ENCODE peak calls at places on chromosomes 12 and 14, in five cellular contexts. One of them, this sample, is unnamed.

GRCh38 chr12:15963271-15963670 is 52.1 kb downstream of the DERA start:
- DNase-seq in foreskin keratinocyte: peak; percentile 66
- DNase-seq in brain microvascular endothelial cell: no peak
- DNase-seq in aorta: no peak
- DNase-seq in GM12878: no peak
- DNase-seq in this sample: no peak

GRCh38 chr12:111434680-111435338 is 29.1 kb downstream of the SH2B3 start:
- DNase-seq in foreskin keratinocyte: no peak
- DNase-seq in brain microvascular endothelial cell: peak; percentile 65
- DNase-seq in aorta: peak; percentile 47
- DNase-seq in GM12878: peak; percentile 84
- DNase-seq in this sample: peak; percentile 30

GRCh38 chr12:51752490-51752889 is 96.0 kb downstream of the FIGNL2 start:
- DNase-seq in foreskin keratinocyte: peak; percentile 56
- DNase-seq in brain microvascular endothelial cell: peak; percentile 72
- DNase-seq in aorta: peak; percentile 70
- DNase-seq in GM12878: no peak
- DNase-seq in this sample: peak; percentile 48

GRCh38 chr12:39807043-39807442 is 187.4 kb upstream of the ABCD2 start:
- DNase-seq in foreskin keratinocyte: no peak
- DNase-seq in brain microvascular endothelial cell: peak; percentile 1
- DNase-seq in aorta: no peak
- DNase-seq in GM12878: no peak
- DNase-seq in this sample: no peak

GRCh38 chr14:69672372-69672771 is 61.0 kb downstream of the SUSD6 start:
- DNase-seq in foreskin keratinocyte: no peak
- DNase-seq in brain microvascular endothelial cell: no peak
- DNase-seq in aorta: no peak
- DNase-seq in GM12878: no peak
- DNase-seq in this sample: no peak

GRCh38 chr14:86999076-86999475 is 993.9 kb downstream of the GALC start:
- DNase-seq in foreskin keratinocyte: no peak
- DNase-seq in brain microvascular endothelial cell: no peak
- DNase-seq in aorta: no peak
- DNase-seq in GM12878: no peak
- DNase-seq in this sample: no peak

GRCh38 chr12:100141998-100142850 is 450 bp downstream of the BLTP3B start:
- DNase-seq in foreskin keratinocyte: peak; percentile 45
- DNase-seq in brain microvascular endothelial cell: peak; percentile 18
- DNase-seq in aorta: peak; percentile 66
- DNase-seq in GM12878: no peak
- DNase-seq in this sample: peak; percentile 79

GRCh38 chr12:130008241-130008640 is 104.4 kb upstream of the TMEM132D start:
- DNase-seq in foreskin keratinocyte: no peak
- DNase-seq in brain microvascular endothelial cell: no peak
- DNase-seq in aorta: no peak
- DNase-seq in GM12878: no peak
- DNase-seq in this sample: no peak

GRCh38 chr14:64303471-64303917 is 9.3 kb upstream of the ESR2 start:
- DNase-seq in foreskin keratinocyte: peak; percentile 64
- DNase-seq in brain microvascular endothelial cell: no peak
- DNase-seq in aorta: no peak
- DNase-seq in GM12878: peak; percentile 28
- DNase-seq in this sample: no peak

GRCh38 chr12:38838211-38838850 is 67.1 kb downstream of the CPNE8 start:
- DNase-seq in foreskin keratinocyte: no peak
- DNase-seq in brain microvascular endothelial cell: no peak
- DNase-seq in aorta: no peak
- DNase-seq in GM12878: no peak
- DNase-seq in this sample: no peak

GRCh38 chr14:91883770-91884169 is 16.4 kb upstream of the TC2N start:
- DNase-seq in foreskin keratinocyte: no peak
- DNase-seq in brain microvascular endothelial cell: no peak
- DNase-seq in aorta: peak; percentile 64
- DNase-seq in GM12878: no peak
- DNase-seq in this sample: no peak

GRCh38 chr14:62597143-62597542 is 448.1 kb downstream of the KCNH5 start:
- DNase-seq in foreskin keratinocyte: no peak
- DNase-seq in brain microvascular endothelial cell: no peak
- DNase-seq in aorta: no peak
- DNase-seq in GM12878: no peak
- DNase-seq in this sample: no peak

GRCh38 chr12:111406474-111407370 is 999 bp downstream of the SH2B3 start:
- DNase-seq in foreskin keratinocyte: no peak
- DNase-seq in brain microvascular endothelial cell: no peak
- DNase-seq in aorta: peak; percentile 86
- DNase-seq in GM12878: no peak
- DNase-seq in this sample: no peak

GRCh38 chr12:46553911-46554310 is 181.3 kb upstream of the SLC38A2 start:
- DNase-seq in foreskin keratinocyte: peak; percentile 34
- DNase-seq in brain microvascular endothelial cell: no peak
- DNase-seq in aorta: no peak
- DNase-seq in GM12878: no peak
- DNase-seq in this sample: no peak

GRCh38 chr14:80364274-80364673 is 153.0 kb upstream of the DIO2 start:
- DNase-seq in foreskin keratinocyte: no peak
- DNase-seq in brain microvascular endothelial cell: no peak
- DNase-seq in aorta: no peak
- DNase-seq in GM12878: no peak
- DNase-seq in this sample: no peak

GRCh38 chr12:50201987-50202521 is 34.9 kb upstream of the CERS5 start:
- DNase-seq in foreskin keratinocyte: peak; percentile 98
- DNase-seq in brain microvascular endothelial cell: peak; percentile 94
- DNase-seq in aorta: no peak
- DNase-seq in GM12878: no peak
- DNase-seq in this sample: peak; percentile 75

GRCh38 chr12:19025582-19025981 is 104.0 kb upstream of the PLEKHA5 start:
- DNase-seq in foreskin keratinocyte: no peak
- DNase-seq in brain microvascular endothelial cell: no peak
- DNase-seq in aorta: no peak
- DNase-seq in GM12878: no peak
- DNase-seq in this sample: no peak
- H3K27ac ChIP-seq in foreskin keratinocyte: no peak overlapping the region
- H3K27ac ChIP-seq in brain microvascular endothelial cell: no peak overlapping the region
- H3K27ac ChIP-seq in aorta: no peak overlapping the region
- H3K27ac ChIP-seq in GM12878: no peak overlapping the region
- H3K27ac ChIP-seq in this sample: no peak overlapping the region

GRCh38 chr12:104420868-104421267 is 35.9 kb upstream of the CHST11 start:
- DNase-seq in foreskin keratinocyte: no peak
- DNase-seq in brain microvascular endothelial cell: no peak
- DNase-seq in aorta: no peak
- DNase-seq in GM12878: no peak
- DNase-seq in this sample: no peak
- H3K27ac ChIP-seq in foreskin keratinocyte: no peak overlapping the region
- H3K27ac ChIP-seq in brain microvascular endothelial cell: no peak overlapping the region
- H3K27ac ChIP-seq in aorta: no peak overlapping the region
- H3K27ac ChIP-seq in GM12878: no peak overlapping the region
- H3K27ac ChIP-seq in this sample: no peak overlapping the region

DNA sequence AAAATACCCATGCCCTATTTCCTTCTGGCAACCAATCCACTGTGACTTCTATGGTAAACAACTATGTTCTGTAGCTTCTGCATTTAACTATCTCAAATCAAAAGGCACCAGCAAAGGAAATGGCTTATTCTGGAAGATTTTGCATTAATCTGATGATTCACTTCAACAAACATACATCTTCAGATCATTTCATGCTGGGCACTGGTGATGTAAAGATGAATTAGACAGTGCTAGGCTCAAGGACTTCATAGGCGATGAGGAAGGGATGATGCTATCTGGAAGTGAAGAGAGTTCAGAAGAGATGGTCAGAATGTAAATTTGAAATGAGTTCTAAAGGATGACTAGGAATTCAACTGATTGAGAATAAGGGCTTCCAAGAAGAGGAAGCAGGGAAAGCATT is 363.3 kb downstream of the PAWR start:
- DNase-seq in foreskin keratinocyte: no peak
- DNase-seq in brain microvascular endothelial cell: no peak
- DNase-seq in aorta: no peak
- DNase-seq in GM12878: no peak
- DNase-seq in this sample: no peak
- H3K27ac ChIP-seq in foreskin keratinocyte: no peak overlapping the region
- H3K27ac ChIP-seq in brain microvascular endothelial cell: no peak overlapping the region
- H3K27ac ChIP-seq in aorta: no peak overlapping the region
- H3K27ac ChIP-seq in GM12878: no peak overlapping the region
- H3K27ac ChIP-seq in this sample: no peak overlapping the region

DNA sequence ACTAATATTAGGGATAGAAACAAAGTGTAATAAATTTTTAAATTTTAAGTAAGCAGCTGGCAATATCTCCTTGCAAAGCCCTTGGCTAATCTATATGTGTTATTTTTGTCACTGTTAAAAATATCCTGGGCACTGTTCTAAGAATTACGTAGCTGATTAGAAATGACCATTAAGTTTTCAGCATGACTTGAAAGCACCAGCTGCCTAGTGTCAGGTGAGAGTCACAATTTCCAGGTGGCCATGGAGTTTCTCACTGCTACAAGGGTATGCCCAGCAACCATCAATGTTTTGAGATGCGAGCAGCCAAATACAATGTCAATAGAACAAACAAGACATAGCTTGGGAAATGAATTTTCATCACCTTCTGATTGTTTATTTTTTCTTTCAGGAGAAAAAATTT is 23.3 kb upstream of the GYS2 start:
- DNase-seq in foreskin keratinocyte: no peak
- DNase-seq in brain microvascular endothelial cell: no peak
- DNase-seq in aorta: no peak
- DNase-seq in GM12878: no peak
- DNase-seq in this sample: no peak
- H3K27ac ChIP-seq in foreskin keratinocyte: no peak overlapping the region
- H3K27ac ChIP-seq in brain microvascular endothelial cell: no peak overlapping the region
- H3K27ac ChIP-seq in aorta: no peak overlapping the region
- H3K27ac ChIP-seq in GM12878: no peak overlapping the region
- H3K27ac ChIP-seq in this sample: no peak overlapping the region

GRCh38 chr12:57173089-57173488 is 25.7 kb upstream of the LRP1-AS start:
- DNase-seq in foreskin keratinocyte: no peak
- DNase-seq in brain microvascular endothelial cell: no peak
- DNase-seq in aorta: no peak
- DNase-seq in GM12878: no peak
- DNase-seq in this sample: no peak
- H3K27ac ChIP-seq in foreskin keratinocyte: no peak overlapping the region
- H3K27ac ChIP-seq in brain microvascular endothelial cell: no peak overlapping the region
- H3K27ac ChIP-seq in aorta: no peak overlapping the region
- H3K27ac ChIP-seq in GM12878: no peak overlapping the region
- H3K27ac ChIP-seq in this sample: no peak overlapping the region

DNA sequence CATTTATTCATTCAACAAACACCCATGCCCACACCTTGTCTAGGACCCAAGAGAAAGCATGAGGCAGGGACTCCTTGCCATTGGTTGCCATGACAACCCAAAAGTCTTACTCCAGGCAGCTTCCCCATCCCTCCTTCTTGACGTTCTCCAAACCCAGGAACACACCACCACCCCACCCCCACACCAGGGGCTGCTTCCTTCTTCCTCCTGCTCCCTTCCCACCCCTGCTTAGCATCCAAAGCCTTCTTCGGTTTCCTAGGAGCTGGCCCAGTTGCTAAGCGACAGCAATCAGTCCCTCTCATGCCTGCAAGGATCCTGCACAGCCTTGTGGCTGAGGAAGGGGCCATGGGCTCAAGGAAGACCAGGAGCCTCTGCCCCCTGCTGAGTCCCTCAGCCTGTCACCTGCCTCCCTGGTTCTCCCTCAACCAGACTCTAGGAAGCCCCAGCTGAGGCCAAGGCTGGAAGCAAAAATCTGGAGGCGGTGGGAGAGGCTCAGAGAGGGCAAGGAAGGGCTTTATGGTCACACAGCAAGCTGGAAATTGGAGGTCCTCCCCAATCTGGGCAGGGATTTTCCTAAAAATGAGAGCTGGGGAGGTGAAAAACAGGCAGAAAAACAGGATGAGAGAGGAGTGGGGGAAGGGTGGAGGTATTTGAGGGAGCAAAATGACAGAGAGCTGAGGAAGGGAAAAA is 15.4 kb downstream of the RASAL1 start:
- DNase-seq in foreskin keratinocyte: no peak
- DNase-seq in brain microvascular endothelial cell: no peak
- DNase-seq in aorta: no peak
- DNase-seq in GM12878: no peak
- DNase-seq in this sample: no peak
- H3K27ac ChIP-seq in foreskin keratinocyte: no peak overlapping the region
- H3K27ac ChIP-seq in brain microvascular endothelial cell: no peak overlapping the region
- H3K27ac ChIP-seq in aorta: no peak overlapping the region
- H3K27ac ChIP-seq in GM12878: no peak overlapping the region
- H3K27ac ChIP-seq in this sample: no peak overlapping the region

DNA sequence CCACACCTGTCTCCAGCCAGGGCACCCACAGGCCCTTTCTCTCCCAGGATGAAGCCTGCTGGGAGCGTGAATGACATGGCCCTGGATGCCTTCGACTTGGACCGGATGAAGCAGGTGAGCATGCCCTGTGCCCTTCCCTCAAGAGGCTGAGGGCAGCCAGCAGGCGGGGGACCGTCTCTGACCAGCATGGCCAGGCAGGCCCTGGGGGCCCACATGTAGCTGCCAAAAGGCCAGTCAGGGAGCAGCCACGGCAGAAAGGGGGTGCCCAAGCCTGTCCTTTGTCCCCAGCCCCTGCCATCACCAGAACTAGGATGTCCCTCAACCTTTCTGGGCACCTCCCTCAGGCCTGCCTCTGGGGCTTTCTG is 18.3 kb downstream of the DEGS2 start:
- DNase-seq in foreskin keratinocyte: no peak
- DNase-seq in brain microvascular endothelial cell: no peak
- DNase-seq in aorta: no peak
- DNase-seq in GM12878: no peak
- DNase-seq in this sample: no peak
- H3K27ac ChIP-seq in foreskin keratinocyte: no peak overlapping the region
- H3K27ac ChIP-seq in brain microvascular endothelial cell: no peak overlapping the region
- H3K27ac ChIP-seq in aorta: no peak overlapping the region
- H3K27ac ChIP-seq in GM12878: no peak overlapping the region
- H3K27ac ChIP-seq in this sample: no peak overlapping the region

DNA sequence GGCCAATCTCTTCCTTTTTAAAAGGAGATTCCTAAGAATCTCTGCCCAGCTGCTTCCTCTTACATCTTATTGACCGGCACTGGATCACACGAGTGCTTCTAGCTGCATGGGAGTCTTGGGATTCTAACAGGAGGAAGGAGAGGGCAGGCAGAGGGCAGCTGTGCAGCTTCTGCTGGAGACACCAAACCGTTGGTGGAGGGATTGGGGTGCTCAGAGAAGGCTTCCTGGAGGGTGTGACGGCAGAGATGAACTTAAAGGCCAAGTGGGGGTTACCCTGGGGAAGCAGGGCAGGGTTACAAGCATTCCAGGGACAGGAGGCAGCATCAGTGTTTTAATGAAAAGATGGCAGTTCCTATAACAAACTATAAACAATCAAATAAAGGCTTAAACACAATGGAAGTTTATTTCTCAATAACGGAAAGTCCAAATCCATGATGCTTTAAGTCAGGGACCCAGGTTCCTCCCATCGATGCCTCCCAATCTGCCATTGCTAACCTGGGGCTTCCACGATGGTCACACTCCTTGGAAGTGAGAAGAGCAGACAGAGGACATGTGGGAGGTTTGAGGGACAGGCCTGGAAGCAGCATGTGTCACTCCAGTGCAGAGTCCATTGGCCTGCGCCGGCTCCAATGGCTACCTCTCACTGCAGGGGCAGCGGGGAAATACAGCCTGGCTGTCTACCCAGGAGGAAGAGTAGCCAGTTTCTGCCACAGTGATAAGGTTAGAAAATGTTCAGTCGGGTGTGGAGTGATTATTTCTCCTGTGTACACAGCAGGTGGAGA is 53.1 kb upstream of the DDX11 start:
- DNase-seq in foreskin keratinocyte: no peak
- DNase-seq in brain microvascular endothelial cell: no peak
- DNase-seq in aorta: no peak
- DNase-seq in GM12878: no peak
- DNase-seq in this sample: no peak
- H3K27ac ChIP-seq in foreskin keratinocyte: no peak overlapping the region
- H3K27ac ChIP-seq in brain microvascular endothelial cell: no peak overlapping the region
- H3K27ac ChIP-seq in aorta: no peak overlapping the region
- H3K27ac ChIP-seq in GM12878: no peak overlapping the region
- H3K27ac ChIP-seq in this sample: no peak overlapping the region

GRCh38 chr14:70755655-70756054 is 53.7 kb downstream of the MAP3K9 start:
- DNase-seq in foreskin keratinocyte: peak; percentile 95
- DNase-seq in brain microvascular endothelial cell: no peak
- DNase-seq in aorta: no peak
- DNase-seq in GM12878: no peak
- DNase-seq in this sample: no peak
- H3K27ac ChIP-seq in foreskin keratinocyte: no peak overlapping the region
- H3K27ac ChIP-seq in brain microvascular endothelial cell: no peak overlapping the region
- H3K27ac ChIP-seq in aorta: no peak overlapping the region
- H3K27ac ChIP-seq in GM12878: no peak overlapping the region
- H3K27ac ChIP-seq in this sample: no peak overlapping the region